ENCODE peak calls at places on chromosomes 16 and 17, in eight cellular contexts. J is T-helper 1 cell, K is naive B cell, I is kidney epithelial cell, P is T-helper 17 cell, T is islet precursor cell, W is WTC11, Q is dermis microvascular lymphatic vessel endothelial cell. E is an unnamed sample.

GRCh38 chr16:68251812-68252211 is 6.6 kb downstream of the PLA2G15 start:
- DNase-seq in Q (no peak), T (no peak), W (no peak), P (no peak), I (no peak), K (no peak), J (no peak), E (no peak)

GRCh38 chr17:915416-916201 is 64.0 kb downstream of the NXN start:
- DNase-seq in J (no peak), P (no peak), W (no peak), K (no peak), I (no peak), T (no peak), Q (peak; percentile 96), E (no peak)

GRCh38 chr16:51382940-51383339 is 231.9 kb upstream of the SALL1 start:
- DNase-seq in J (no peak), Q (no peak), I (no peak), W (no peak), K (no peak), P (no peak), T (no peak), E (no peak)

GRCh38 chr17:71325117-71325516 is 795.7 kb upstream of the SOX9 start:
- DNase-seq in P (no peak), J (no peak), I (no peak), K (no peak), W (no peak), Q (no peak), T (no peak), E (no peak)

GRCh38 chr16:15949210-15950166 is at the start of gene ABCC1:
- DNase-seq in P (peak; percentile 55), K (peak; percentile 47), T (peak; percentile 56), I (no peak), W (peak; percentile 24), J (peak; percentile 33), Q (peak; percentile 54), E (peak; percentile 31)

GRCh38 chr17:10089221-10089799 is 109.1 kb downstream of the GAS7 start:
- DNase-seq in W (no peak), T (no peak), J (no peak), I (no peak), P (no peak), K (no peak), Q (no peak), E (no peak)

GRCh38 chr17:79945591-79946255 is 89.9 kb downstream of the TBC1D16 start:
- DNase-seq in P (no peak), K (no peak), I (no peak), Q (no peak), J (no peak), W (no peak), T (peak; percentile 38), E (no peak)

GRCh38 chr17:62627219-62627903 is at the start of gene MRC2:
- DNase-seq in J (no peak), P (no peak), Q (peak; percentile 68), T (peak; percentile 97), I (no peak), K (no peak), W (peak; percentile 76), E (no peak)

GRCh38 chr17:40442392-40443195 is 656 bp upstream of the IGFBP4 start:
- DNase-seq in P (no peak), J (no peak), K (no peak), W (no peak), I (no peak), Q (peak; percentile 28), T (no peak), E (no peak)

GRCh38 chr17:51374220-51374619 is 113.9 kb downstream of the UTP18 start:
- DNase-seq in I (no peak), J (no peak), K (no peak), T (no peak), Q (no peak), W (no peak), P (no peak), E (no peak)

GRCh38 chr16:69831212-69832123 is 69.3 kb downstream of the WWP2 start:
- DNase-seq in J (no peak), K (no peak), T (no peak), I (peak; percentile 65), P (no peak), W (no peak), Q (peak; percentile 49), E (no peak)

GRCh38 chr17:79438045-79438444 is 172.8 kb downstream of the RBFOX3 start:
- DNase-seq in P (no peak), I (no peak), K (no peak), Q (no peak), W (no peak), J (no peak), T (no peak), E (no peak)

GRCh38 chr16:49281481-49281842 is at the start of gene CBLN1:
- DNase-seq in W (no peak), T (no peak), Q (no peak), J (no peak), I (no peak), K (no peak), P (no peak), E (no peak)

GRCh38 chr17:48483004-48483403 is 47.8 kb downstream of the HOXB1 start:
- DNase-seq in K (no peak), W (no peak), P (no peak), T (peak; percentile 85), I (no peak), Q (no peak), J (no peak), E (no peak)

GRCh38 chr17:32933881-32934280 is 5.9 kb downstream of the TMEM98 start:
- DNase-seq in P (no peak), W (no peak), J (no peak), T (no peak), Q (no peak), K (no peak), I (no peak), E (no peak)

GRCh38 chr17:12744298-12744697 is 45.0 kb upstream of the ARHGAP44 start:
- DNase-seq in I (no peak), K (no peak), W (no peak), Q (no peak), T (peak; percentile 64), P (no peak), J (no peak), E (no peak)

GRCh38 chr17:1709403-1709891 is 730 bp downstream of the TLCD2 start:
- DNase-seq in T (peak; percentile 68), W (no peak), P (no peak), Q (no peak), K (no peak), J (no peak), I (no peak), E (no peak)

GRCh38 chr16:3207086-3207953 is 19.3 kb downstream of the OR1F1 start:
- DNase-seq in J (no peak), P (no peak), Q (no peak), T (no peak), I (no peak), K (no peak), W (no peak), E (no peak)

GRCh38 chr17:74190154-74190553 is 13.3 kb upstream of the RPL38 start:
- DNase-seq in W (no peak), T (no peak), K (no peak), P (no peak), Q (peak; percentile 63), I (no peak), J (no peak), E (peak; percentile 88)

GRCh38 chr17:63096426-63096825 is 130.4 kb downstream of the TANC2 start:
- DNase-seq in T (no peak), W (no peak), I (no peak), K (no peak), Q (no peak), J (no peak), P (no peak), E (no peak)

E was measured in NCI-H774.